ENCODE peak calls at places on chromosomes 16 and 17, in four cellular contexts. R is HepG2, A is GM12878, S is K562. X is an unnamed sample.

GRCh38 chr17:49146620-49147306 is 14.2 kb downstream of the B4GALNT2 start:
- DNase-seq in S (no peak), A (no peak), R (peak; percentile 65), X (peak; percentile 87)

GRCh38 chr16:10308305-10309193 is 77.3 kb upstream of the ATF7IP2 start:
- DNase-seq in R (peak; percentile 61), S (no peak), A (peak; percentile 16), X (no peak)

GRCh38 chr16:55482056-55482455 is 3.1 kb downstream of the MMP2 start:
- DNase-seq in R (no peak), A (no peak), S (no peak), X (no peak)

GRCh38 chr17:81030726-81031570 is 4.0 kb upstream of the BAIAP2 start:
- DNase-seq in S (no peak), A (no peak), R (peak; percentile 40), X (no peak)

GRCh38 chr17:64262422-64263260 is at the start of gene TEX2:
- DNase-seq in R (peak; percentile 39), S (peak; percentile 57), A (no peak), X (no peak)

GRCh38 chr16:86931410-86931941 is 353.1 kb downstream of the FOXL1 start:
- DNase-seq in S (peak; percentile 26), A (no peak), R (no peak), X (no peak)

GRCh38 chr16:81170824-81171223 is 67.7 kb upstream of the BCO1 start:
- DNase-seq in S (no peak), A (no peak), R (no peak), X (no peak)

GRCh38 chr16:25707982-25708583 is 16.3 kb downstream of the HS3ST4 start:
- DNase-seq in A (no peak), S (peak; percentile 50), R (peak; percentile 53), X (peak; percentile 52)

GRCh38 chr16:10932959-10933710 is 9.1 kb downstream of the DEXI start:
- DNase-seq in S (no peak), R (no peak), A (no peak), X (no peak)

GRCh38 chr17:55336426-55336825 is 71.7 kb downstream of the HLF start:
- DNase-seq in S (no peak), A (no peak), R (no peak), X (no peak)

GRCh38 chr16:4897328-4897727 is 39.6 kb downstream of the PPL start:
- DNase-seq in R (no peak), A (no peak), S (no peak), X (no peak)

GRCh38 chr16:49335828-49336227 is 37.8 kb upstream of the C16orf78 start:
- DNase-seq in R (no peak), S (no peak), A (no peak), X (no peak)

GRCh38 chr17:68600123-68600880 is 865 bp downstream of the FAM20A start:
- DNase-seq in R (peak; percentile 59), S (no peak), A (no peak), X (peak; percentile 36)

GRCh38 chr16:89847056-89847929 is 19.0 kb downstream of the SPIRE2 start:
- DNase-seq in R (no peak), S (no peak), A (no peak), X (no peak)

GRCh38 chr17:29241015-29241963 is 5.4 kb upstream of the CRYBA1 start:
- DNase-seq in R (peak; percentile 83), A (no peak), S (no peak), X (peak; percentile 96)

GRCh38 chr16:66878067-66878466 is 2.2 kb upstream of the PDP2 start:
- DNase-seq in R (no peak), A (no peak), S (no peak), X (no peak)

GRCh38 chr17:80233202-80233601 is 13.0 kb downstream of the SLC26A11 start:
- DNase-seq in S (no peak), R (no peak), A (no peak), X (no peak)

GRCh38 chr17:32783602-32784001 is 93.3 kb downstream of the MYO1D start:
- DNase-seq in A (peak; percentile 32), R (peak; percentile 47), S (peak; percentile 55), X (peak; percentile 69)

GRCh38 chr17:39099686-39100293 is 51.6 kb downstream of the PLXDC1 start:
- DNase-seq in R (no peak), A (no peak), S (no peak), X (no peak)

GRCh38 chr16:69941251-69942098 is 9.7 kb upstream of the CLEC18A start:
- DNase-seq in S (no peak), R (no peak), A (no peak), X (no peak)

GRCh38 chr17:7263801-7264078 is 1.5 kb upstream of the CLDN7 start:
- DNase-seq in R (no peak), S (no peak), A (no peak), X (no peak)

GRCh38 chr17:49290690-49291326 is 60.2 kb upstream of the PHOSPHO1 start:
- DNase-seq in R (peak; percentile 28), S (peak; percentile 32), A (no peak), X (peak; percentile 62)

GRCh38 chr17:51667722-51668083 is 407.4 kb downstream of the UTP18 start:
- DNase-seq in A (no peak), S (no peak), R (no peak), X (no peak)

GRCh38 chr17:70905796-70906195 is 736.5 kb downstream of the KCNJ2 start:
- DNase-seq in S (no peak), R (no peak), A (no peak), X (no peak)

GRCh38 chr17:69733171-69734014 is 318.9 kb downstream of the MAP2K6 start:
- DNase-seq in S (no peak), A (no peak), R (no peak), X (peak; percentile 8)

GRCh38 chr17:61251939-61252865 is 147.4 kb upstream of the TBX2 start:
- DNase-seq in S (no peak), A (no peak), R (no peak), X (peak; percentile 41)

GRCh38 chr17:58059141-58059540 is 24.1 kb upstream of the DYNLL2 start:
- DNase-seq in S (no peak), R (no peak), A (no peak), X (no peak)

GRCh38 chr17:57889892-57890856 is 40.3 kb upstream of the MRPS23 start:
- DNase-seq in A (no peak), R (no peak), S (no peak), X (peak; percentile 72)

DNA sequence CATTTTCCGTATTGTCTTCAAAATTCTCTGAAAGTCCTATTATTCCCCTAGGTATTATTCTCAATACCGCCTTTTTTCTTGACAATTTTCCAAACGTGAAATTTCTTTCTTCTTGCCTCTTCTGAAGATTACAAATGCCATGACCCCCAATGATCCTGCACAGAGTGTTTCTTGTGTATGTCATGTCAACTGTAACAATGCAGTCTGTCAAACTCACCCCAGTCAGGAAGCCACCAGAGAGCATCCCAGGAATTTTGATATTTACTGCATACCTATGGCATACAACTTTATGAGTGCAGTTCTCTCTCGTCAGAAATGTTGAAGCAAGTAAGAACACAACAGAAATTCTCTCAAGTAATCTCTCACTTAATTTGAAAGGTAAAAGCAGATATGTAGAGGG is 847.3 kb upstream of the CDH8 start:
- DNase-seq in S (no peak), A (no peak), R (no peak), X (no peak)
- TF ChIP-seq KDM1A in S (no peak), A (no peak), R (no peak), X (no peak)

DNA sequence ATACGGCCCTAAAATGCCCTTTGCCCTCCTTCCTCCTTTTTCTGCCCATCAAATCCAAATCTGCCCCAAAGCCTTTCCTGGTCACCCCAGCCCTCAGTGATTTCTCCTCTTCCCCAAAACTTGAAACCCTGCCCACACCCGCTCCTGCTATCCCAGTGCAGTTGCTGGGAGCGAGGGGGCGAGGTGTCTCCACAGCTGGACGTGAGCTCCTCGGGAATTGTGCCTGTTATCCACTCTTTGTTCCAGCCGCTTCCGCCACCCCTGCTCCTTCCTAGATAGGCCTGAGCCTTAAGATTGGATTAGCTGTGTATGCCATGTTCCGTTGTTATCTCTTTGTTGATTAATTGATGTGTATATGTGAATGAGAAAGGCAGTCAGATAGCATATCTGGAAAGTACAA is 2.6 kb upstream of the KRT35 start:
- DNase-seq in S (no peak), R (no peak), A (no peak), X (no peak)
- TF ChIP-seq ESRRA in S (no peak), R (no peak), A (no peak), X (no peak)

GRCh38 chr16:19005561-19006445 is 22.1 kb downstream of the TMC7 start:
- DNase-seq in R (peak; percentile 100), S (no peak), A (no peak), X (peak; percentile 76)
- TF ChIP-seq KDM1A in R (peak; percentile 43), S (no peak), A (no peak), X (no peak)

GRCh38 chr17:31072186-31072585 is 22.6 kb upstream of the NF1 start:
- DNase-seq in R (no peak), S (no peak), A (no peak), X (no peak)
- TF ChIP-seq ESRRA in R (no peak), S (no peak), A (no peak), X (no peak)

GRCh38 chr17:44758414-44759095 is at the start of gene ADAM11:
- DNase-seq in S (peak; percentile 55), A (no peak), R (no peak), X (no peak)

GRCh38 chr17:44761932-44762810 is 3.4 kb downstream of the ADAM11 start:
- DNase-seq in A (no peak), S (no peak), R (no peak), X (no peak)

GRCh38 chr17:44759096-44759915 is 518 bp downstream of the ADAM11 start:
- DNase-seq in A (no peak), R (no peak), S (peak; percentile 27), X (no peak)

GRCh38 chr17:44759916-44760243 is 1.1 kb downstream of the ADAM11 start:
- DNase-seq in R (no peak), S (no peak), A (no peak), X (no peak)

GRCh38 chr17:44760474-44761308 is 1.9 kb downstream of the ADAM11 start:
- DNase-seq in R (no peak), A (no peak), S (no peak), X (no peak)
- TF ChIP-seq KDM1A in R (no peak), A (no peak), S (no peak), X (no peak)

GRCh38 chr17:74332017-74332650 is 6.1 kb downstream of the KIF19 start:
- DNase-seq in S (no peak), A (no peak), R (no peak), X (no peak)

GRCh38 chr17:74326506-74326905 is 480 bp downstream of the KIF19 start:
- DNase-seq in S (no peak), R (no peak), A (no peak), X (no peak)

GRCh38 chr17:74330446-74330845 is 4.4 kb downstream of the KIF19 start:
- DNase-seq in R (no peak), A (no peak), S (no peak), X (no peak)

GRCh38 chr17:74328487-74328886 is 2.5 kb downstream of the KIF19 start:
- DNase-seq in S (no peak), A (no peak), R (no peak), X (no peak)

GRCh38 chr17:74329378-74329777 is 3.4 kb downstream of the KIF19 start:
- DNase-seq in A (no peak), S (no peak), R (no peak), X (no peak)
- TF ChIP-seq ESRRA in A (no peak), S (no peak), R (no peak), X (no peak)

GRCh38 chr17:78022425-78022824 is 63.9 kb downstream of the TNRC6C start:
- DNase-seq in S (no peak), R (no peak), A (no peak), X (no peak)
- TF ChIP-seq KDM1A in S (no peak), R (no peak), A (no peak), X (no peak)

X was measured in A549.